ENCODE peak calls at places on chromosomes 1 and 21, in five cellular contexts. R, Y, E, W and A are unnamed samples.

GRCh38 chr1:84842748-84843231 is 50.2 kb downstream of the LPAR3 start:
- DNase-seq in R (no peak), W (no peak), E (no peak), Y (no peak), A (no peak)

GRCh38 chr21:46035809-46036695 is 54.5 kb downstream of the COL6A1 start:
- DNase-seq in Y (no peak), W (no peak), R (no peak), E (no peak), A (no peak)

GRCh38 chr1:65207317-65207716 is 59.3 kb downstream of the AK4 start:
- DNase-seq in R (no peak), W (no peak), E (no peak), Y (no peak), A (no peak)

GRCh38 chr1:9128161-9128519 is 762 bp downstream of the GPR157 start:
- DNase-seq in W (no peak), Y (no peak), E (no peak), R (no peak), A (no peak)

GRCh38 chr1:244349103-244349531 is 102.6 kb downstream of the ADSS2 start:
- DNase-seq in E (no peak), R (no peak), W (no peak), Y (no peak), A (no peak)

GRCh38 chr1:112636597-112637256 is 17.1 kb downstream of the CAPZA1 start:
- DNase-seq in R (no peak), Y (no peak), E (no peak), W (no peak), A (no peak)

GRCh38 chr1:155226910-155227260 is 18.4 kb downstream of the MTX1 start:
- DNase-seq in Y (no peak), W (peak), R (no peak), E (peak), A (no peak)

GRCh38 chr21:29295066-29295650 is 3.6 kb upstream of the BACH1 start:
- DNase-seq in Y (no peak), W (no peak), R (no peak), E (no peak), A (no peak)

GRCh38 chr1:20442920-20443625 is 42.9 kb downstream of the CAMK2N1 start:
- DNase-seq in Y (no peak), R (no peak), E (no peak), W (no peak), A (no peak)

GRCh38 chr1:118661769-118662320 is 326.3 kb downstream of the TBX15 start:
- DNase-seq in R (no peak), W (no peak), Y (no peak), E (no peak), A (no peak)

GRCh38 chr1:1088036-1088800 is 14.1 kb upstream of the RNF223 start:
- DNase-seq in R (no peak), Y (no peak), E (no peak), W (no peak), A (no peak)

GRCh38 chr1:35324486-35324885 is 56.0 kb downstream of the ZMYM4 start:
- DNase-seq in W (no peak), Y (no peak), E (no peak), R (no peak), A (no peak)

GRCh38 chr1:212037900-212038299 is 2.4 kb downstream of the DTL start:
- DNase-seq in Y (no peak), E (no peak), W (peak), R (no peak), A (no peak)

GRCh38 chr1:93566227-93566626 is 115.4 kb downstream of the BCAR3 start:
- DNase-seq in R (no peak), Y (no peak), E (no peak), W (no peak), A (no peak)

GRCh38 chr1:234495231-234495990 is 16.4 kb upstream of the TARBP1 start:
- DNase-seq in Y (no peak), R (peak), W (no peak), E (no peak), A (no peak)

GRCh38 chr21:43352568-43353281 is 74.2 kb downstream of the SIK1 start:
- DNase-seq in R (peak), E (peak), W (no peak), Y (no peak), A (peak)

GRCh38 chr1:180092931-180093650 is 61.6 kb upstream of the QSOX1 start:
- DNase-seq in Y (no peak), W (no peak), E (peak), R (no peak), A (no peak)

GRCh38 chr1:53306168-53306567 is 21.7 kb downstream of the LRP8 start:
- DNase-seq in E (no peak), Y (no peak), W (no peak), R (no peak), A (no peak)

GRCh38 chr1:23210351-23210785 is 6.9 kb downstream of the HTR1D start:
- DNase-seq in Y (no peak), W (no peak), R (no peak), E (no peak), A (peak)

GRCh38 chr1:231625975-231626534 is 535 bp upstream of the DISC1 start:
- DNase-seq in Y (no peak), R (no peak), W (no peak), E (no peak), A (no peak)

GRCh38 chr1:188499690-188500089 is 1670.9 kb downstream of the PLA2G4A start:
- DNase-seq in W (no peak), Y (no peak), E (no peak), R (no peak), A (no peak)

GRCh38 chr1:227763246-227764018 is 28.2 kb downstream of the SNAP47 start:
- DNase-seq in Y (no peak), E (no peak), W (no peak), R (no peak), A (no peak)

GRCh38 chr1:76867342-76868130 is at the start of gene ST6GALNAC5:
- DNase-seq in R (no peak), Y (no peak), W (no peak), E (no peak), A (no peak)

GRCh38 chr1:17162941-17163340 is 42.0 kb upstream of the PADI1 start:
- DNase-seq in W (no peak), R (no peak), Y (no peak), E (no peak), A (no peak)

GRCh38 chr21:42107177-42107880 is 36.2 kb downstream of the UMODL1 start:
- DNase-seq in W (no peak), Y (no peak), R (no peak), E (peak), A (no peak)

GRCh38 chr1:247332215-247332900 is 691 bp upstream of the ZNF496 start:
- DNase-seq in Y (no peak), W (no peak), R (no peak), E (peak), A (no peak)

DNA sequence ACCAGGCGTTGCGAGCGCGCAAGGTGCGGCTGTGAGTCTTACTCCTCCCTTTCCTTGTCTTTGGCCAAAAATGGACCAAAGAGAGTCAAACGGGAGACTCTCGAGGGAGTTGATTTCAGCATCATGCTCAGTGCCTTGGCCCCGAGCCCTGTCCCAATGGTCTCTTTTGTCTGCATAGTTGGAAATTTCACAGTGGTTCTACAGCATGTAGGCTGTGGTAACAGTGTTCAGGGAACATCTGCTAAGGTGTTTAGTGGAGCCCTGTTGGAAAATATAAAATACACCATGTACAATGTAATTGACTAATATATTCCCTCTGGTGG is 2.7 kb downstream of the CACNA1E start:
- DNase-seq in R (no peak), Y (no peak), E (no peak), W (no peak), A (no peak)
- H3K4me3 ChIP-seq in R (peak), Y (peak), E (no peak), W (no peak), A (no peak)

DNA sequence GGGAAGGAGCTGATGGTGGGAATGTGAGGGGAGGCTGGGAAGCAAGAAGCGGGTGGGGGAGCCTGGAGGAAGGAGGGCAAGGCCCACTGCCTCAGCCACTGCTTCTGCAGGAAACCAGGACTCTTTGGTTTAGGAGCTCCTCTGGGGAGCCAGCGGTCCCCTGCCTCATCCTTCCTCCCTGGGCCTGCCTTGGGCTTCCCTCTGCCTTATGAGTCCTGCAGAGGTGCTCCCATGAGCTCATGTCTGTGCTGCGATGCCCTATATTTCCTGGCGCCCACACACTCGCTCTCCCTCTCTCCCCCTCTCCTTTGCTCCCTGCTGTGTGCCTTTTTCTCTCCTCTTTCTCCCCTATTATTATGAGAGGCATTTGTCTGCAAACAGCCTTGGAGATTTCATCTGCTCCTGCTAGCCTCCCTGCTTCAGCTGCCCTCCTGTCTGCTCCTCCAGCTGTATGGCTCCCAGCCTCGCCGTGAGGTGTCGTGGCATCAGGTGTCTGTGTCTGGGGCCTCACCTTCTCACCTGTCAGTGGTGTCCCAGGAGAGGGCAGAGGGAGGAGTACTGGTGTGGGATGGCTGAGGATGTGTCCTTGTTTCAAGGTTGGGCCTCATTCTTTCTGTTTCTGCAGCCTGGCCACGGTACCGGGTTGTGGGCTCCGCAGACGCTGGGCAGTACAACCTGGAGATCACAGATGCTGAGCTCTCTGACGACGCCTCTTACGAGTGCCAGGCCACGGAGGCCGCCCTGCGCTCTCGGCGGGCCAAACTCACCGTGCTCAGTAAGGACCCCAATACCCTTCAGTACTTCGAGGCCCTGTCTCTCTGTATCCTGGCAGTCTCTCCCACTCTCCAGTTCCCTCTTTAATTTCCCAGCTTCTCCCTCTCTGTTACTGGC is 84.2 kb downstream of the KIRREL1 start:
- DNase-seq in R (no peak), W (no peak), E (no peak), Y (no peak), A (no peak)
- TF ChIP-seq CEBPB in R (no peak), W (no peak), E (no peak), Y (no peak), A (no peak)

DNA sequence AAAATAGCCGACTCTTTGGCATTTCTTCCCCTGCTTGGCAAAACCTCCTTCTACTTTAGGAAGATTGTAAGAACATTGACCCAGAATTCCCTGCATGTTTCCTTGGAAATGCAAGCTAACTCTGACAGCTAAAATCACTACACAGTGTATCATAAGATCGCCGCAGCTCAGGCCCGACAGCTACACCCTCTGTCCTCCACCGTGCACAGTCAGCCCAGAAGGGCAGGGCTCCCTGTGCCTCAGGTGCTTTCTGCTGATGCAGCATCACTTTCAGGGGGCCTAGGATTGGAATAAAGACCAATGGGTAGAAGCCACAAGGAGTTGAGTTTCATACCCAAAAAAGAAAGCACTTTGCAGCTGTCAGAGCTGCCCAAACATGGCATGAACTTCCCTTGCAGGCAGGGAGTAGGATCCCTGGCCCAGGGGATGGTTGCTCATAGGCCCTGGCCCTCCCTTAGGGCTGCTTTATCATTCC is 145.3 kb downstream of the SEC16B start:
- DNase-seq in W (no peak), R (no peak), E (no peak), Y (no peak), A (no peak)
- TF ChIP-seq EZH2 in W (no peak), R (no peak), E (no peak), Y (no peak), A (no peak)

GRCh38 chr1:113721010-113721409 is 38.3 kb downstream of the PHTF1 start:
- DNase-seq in R (no peak), Y (no peak), E (no peak), W (no peak), A (no peak)
- H3K4me3 ChIP-seq in R (no peak), Y (no peak), E (no peak), W (no peak), A (no peak)

GRCh38 chr1:150505431-150505830 is 2.5 kb upstream of the ECM1 start:
- DNase-seq in Y (no peak), W (no peak), E (no peak), R (no peak), A (no peak)
- TF ChIP-seq CEBPB in Y (no peak), W (no peak), E (no peak), R (no peak), A (no peak)

DNA sequence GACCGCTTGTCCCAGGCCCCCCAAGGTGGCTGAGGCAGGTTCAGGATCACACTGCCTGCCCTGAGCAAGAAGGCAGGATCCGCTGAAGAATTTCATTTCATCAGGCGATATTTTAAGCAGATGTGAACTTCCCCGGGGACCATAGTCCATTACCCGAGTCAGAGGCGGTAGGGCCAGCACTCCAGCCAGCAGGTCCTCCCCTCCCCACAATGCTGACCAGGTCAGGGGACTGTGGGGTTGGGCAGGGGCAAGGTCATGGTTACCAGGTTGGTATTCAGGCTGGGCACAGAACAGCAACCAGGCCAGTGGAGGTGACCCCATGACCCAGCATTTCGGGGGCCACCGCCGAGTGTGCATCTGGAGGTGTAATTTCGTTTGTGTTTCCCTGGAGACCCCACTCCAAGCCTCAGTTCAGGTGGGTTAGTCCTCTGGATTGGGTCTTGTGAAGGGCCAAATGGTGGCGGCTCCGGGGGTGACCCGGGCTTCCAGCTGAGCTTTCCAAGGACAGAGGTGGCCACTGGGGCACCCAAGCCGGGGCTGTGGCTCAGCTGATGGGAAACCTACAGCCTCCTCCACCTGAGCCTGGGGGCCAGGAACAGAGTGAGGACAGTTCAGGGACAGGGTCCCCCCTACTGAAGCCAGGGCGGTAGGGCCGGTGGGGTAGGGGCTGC is 2.6 kb downstream of the PRDM16 start:
- DNase-seq in Y (no peak), R (no peak), E (no peak), W (no peak), A (no peak)
- TF ChIP-seq EZH2 in Y (no peak), R (no peak), E (no peak), W (no peak), A (no peak)